ENCODE peak calls at places on chromosomes 16 and 17, in six cellular contexts. T, V, A, U, H and B are unnamed samples.

GRCh38 chr17:61440697-61441096 is 11.5 kb upstream of the TBX4 start:
- DNase-seq in T (no peak), V (no peak), A (no peak), U (no peak), H (no peak), B (no peak)

GRCh38 chr17:36525888-36526287 is 8.8 kb downstream of the MYO19 start:
- DNase-seq in T (no peak), V (no peak), A (no peak), U (no peak), H (no peak), B (no peak)

GRCh38 chr16:30065943-30066881 is 652 bp downstream of the ALDOA start:
- DNase-seq in T (peak; percentile 70), V (no peak), A (no peak), U (no peak), H (no peak), B (peak; percentile 67)

GRCh38 chr17:17361543-17362511 is 58.7 kb downstream of the NT5M start:
- DNase-seq in T (no peak), V (no peak), A (no peak), U (peak; percentile 24), H (no peak), B (no peak)

GRCh38 chr17:48756816-48757215 is 28.3 kb upstream of the HOXB13 start:
- DNase-seq in T (no peak), V (no peak), A (no peak), U (no peak), H (no peak), B (no peak)

GRCh38 chr17:63984651-63985386 is 12.1 kb upstream of the SCN4A start:
- DNase-seq in T (peak; percentile 91), V (peak; percentile 88), A (no peak), U (no peak), H (no peak), B (peak; percentile 48)

GRCh38 chr17:82703935-82704865 is 5.7 kb upstream of the RAB40B start:
- DNase-seq in T (no peak), V (no peak), A (no peak), U (no peak), H (no peak), B (no peak)

GRCh38 chr17:3974138-3974687 is 10.0 kb upstream of the ATP2A3 start:
- DNase-seq in T (no peak), V (no peak), A (no peak), U (peak; percentile 29), H (no peak), B (no peak)

GRCh38 chr17:75625813-75626486 is 7.3 kb upstream of the SMIM5 start:
- DNase-seq in T (peak; percentile 4), V (peak; percentile 34), A (peak; percentile 35), U (peak; percentile 87), H (peak; percentile 88), B (no peak)

GRCh38 chr16:26433807-26434206 is 632.9 kb upstream of the C16orf82 start:
- DNase-seq in T (no peak), V (no peak), A (no peak), U (no peak), H (no peak), B (no peak)

GRCh38 chr17:7042507-7043194 is 1.2 kb downstream of the SLC16A11 start:
- DNase-seq in T (no peak), V (no peak), A (no peak), U (peak; percentile 71), H (peak; percentile 75), B (no peak)

GRCh38 chr16:67447508-67448076 is 16.7 kb downstream of the HSD11B2 start:
- DNase-seq in T (peak; percentile 42), V (peak; percentile 55), A (no peak), U (peak; percentile 71), H (peak; percentile 77), B (peak; percentile 75)

GRCh38 chr16:53209489-53209888 is 154.7 kb downstream of the CHD9 start:
- DNase-seq in T (no peak), V (no peak), A (no peak), U (no peak), H (no peak), B (no peak)

DNA sequence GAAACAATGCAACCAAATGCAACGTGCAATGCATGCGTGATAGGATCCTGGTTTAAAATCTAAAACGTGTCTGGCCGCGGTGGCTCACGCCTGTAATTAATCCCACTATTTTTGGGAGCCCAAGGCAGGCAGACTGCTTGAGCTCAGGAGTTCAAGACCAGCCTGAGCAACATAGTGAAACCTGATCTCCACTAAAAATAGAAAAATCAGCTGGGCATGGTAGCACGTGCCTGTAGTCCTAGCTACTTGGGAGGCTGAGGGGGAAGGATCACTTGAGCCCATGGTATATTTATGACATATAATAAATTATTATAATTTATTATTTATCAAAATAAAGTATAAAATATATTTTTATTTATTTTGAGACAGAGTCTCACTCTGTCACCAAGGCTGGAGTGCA is 241.8 kb downstream of the PARN start:
- DNase-seq in T (no peak), V (no peak), A (no peak), U (no peak), H (no peak), B (no peak)
- H4K91ac ChIP-seq in T (no peak overlapping the region), V (no peak overlapping the region), A (no peak overlapping the region), U (no peak overlapping the region), H (no peak overlapping the region), B (no peak overlapping the region)

GRCh38 chr17:18962494-18962815 is 10.5 kb downstream of the SLC5A10 start:
- DNase-seq in T (no peak), V (no peak), A (no peak), U (no peak), H (no peak), B (no peak)

GRCh38 chr17:18960241-18960665 is 8.3 kb downstream of the SLC5A10 start:
- DNase-seq in T (no peak), V (no peak), A (no peak), U (no peak), H (no peak), B (no peak)

GRCh38 chr17:18963126-18964017 is 11.4 kb downstream of the SLC5A10 start:
- DNase-seq in T (peak; percentile 50), V (no peak), A (no peak), U (no peak), H (no peak), B (no peak)

GRCh38 chr17:18960803-18961511 is 9.0 kb downstream of the SLC5A10 start:
- DNase-seq in T (peak; percentile 50), V (peak; percentile 63), A (peak; percentile 79), U (peak; percentile 91), H (peak; percentile 99), B (peak; percentile 93)

GRCh38 chr17:18961634-18962493 is 9.9 kb downstream of the SLC5A10 start:
- DNase-seq in T (peak; percentile 43), V (peak; percentile 67), A (no peak), U (no peak), H (no peak), B (no peak)
- H3K14ac ChIP-seq in T (peak overlapping the region; percentile 58), V (no peak overlapping the region), A (no peak overlapping the region), U (peak overlapping the region; percentile 28), H (no peak overlapping the region), B (no peak overlapping the region)

DNA sequence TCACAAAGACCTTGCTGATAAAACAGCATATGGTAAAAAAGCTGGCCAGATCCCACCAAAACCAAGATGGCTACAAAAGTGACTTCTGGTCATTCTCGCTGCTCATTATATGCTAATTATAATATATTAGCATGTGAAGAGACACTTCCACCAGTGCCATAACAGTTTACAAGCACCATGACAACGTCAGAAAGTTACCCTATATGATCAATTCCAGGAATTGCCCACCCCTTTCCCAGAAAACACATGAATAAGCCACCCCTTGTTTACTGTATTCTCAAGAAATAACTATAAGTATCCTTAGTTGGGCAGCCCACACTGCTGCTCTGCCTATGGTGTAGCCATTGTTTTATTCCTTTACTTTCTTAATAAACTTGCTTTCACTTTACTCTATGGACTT is 44.6 kb upstream of the IRX5 start:
- DNase-seq in T (no peak), V (no peak), A (no peak), U (no peak), H (no peak), B (no peak)
- H4K91ac ChIP-seq in T (no peak overlapping the region), V (no peak overlapping the region), A (no peak overlapping the region), U (no peak overlapping the region), H (no peak overlapping the region), B (no peak overlapping the region)

DNA sequence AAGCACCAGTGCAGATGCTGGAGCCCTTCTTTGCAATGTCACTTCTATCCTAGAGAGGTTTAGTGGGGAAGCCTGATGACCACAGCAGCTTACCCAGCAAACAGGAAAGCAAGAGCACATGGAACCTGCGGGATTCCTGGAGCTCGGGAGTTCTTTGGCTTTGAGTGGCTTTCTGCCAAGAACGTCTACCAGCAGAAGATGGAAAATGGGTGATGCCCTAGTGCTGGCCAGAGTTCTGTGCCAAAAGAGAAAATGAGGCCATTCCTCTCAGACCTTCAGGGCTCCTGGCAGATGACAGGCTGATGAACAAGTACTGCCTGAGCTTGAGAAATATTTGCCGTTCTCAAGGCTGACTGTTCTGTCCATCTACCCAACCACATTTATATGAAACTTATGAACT is 332.1 kb upstream of the CCL2 start:
- DNase-seq in T (no peak), V (no peak), A (no peak), U (no peak), H (no peak), B (no peak)
- H3K14ac ChIP-seq in T (no peak overlapping the region), V (no peak overlapping the region), A (no peak overlapping the region), U (no peak overlapping the region), H (no peak overlapping the region), B (no peak overlapping the region)

DNA sequence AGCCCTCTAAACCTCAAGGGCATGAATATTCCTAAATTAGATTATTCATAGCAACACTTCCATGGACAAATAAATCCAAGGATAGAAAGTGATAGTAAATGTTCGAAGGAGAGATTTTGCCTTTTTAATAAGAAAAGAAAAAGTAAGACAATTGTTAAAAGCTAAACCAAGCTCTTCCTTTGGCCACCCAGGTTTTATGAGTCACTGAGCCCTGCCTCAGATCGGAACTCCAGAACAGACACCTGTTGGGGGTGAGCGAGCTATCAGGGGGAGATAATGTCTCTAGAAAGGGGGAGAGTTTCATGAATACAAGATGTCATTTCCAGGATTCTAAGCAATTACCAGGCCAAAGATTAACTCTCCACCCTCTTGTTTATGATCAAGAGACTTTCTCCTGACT is 171.4 kb downstream of the ANKFN1 start:
- DNase-seq in T (no peak), V (no peak), A (no peak), U (no peak), H (no peak), B (no peak)
- H4K91ac ChIP-seq in T (no peak overlapping the region), V (no peak overlapping the region), A (no peak overlapping the region), U (no peak overlapping the region), H (no peak overlapping the region), B (no peak overlapping the region)

DNA sequence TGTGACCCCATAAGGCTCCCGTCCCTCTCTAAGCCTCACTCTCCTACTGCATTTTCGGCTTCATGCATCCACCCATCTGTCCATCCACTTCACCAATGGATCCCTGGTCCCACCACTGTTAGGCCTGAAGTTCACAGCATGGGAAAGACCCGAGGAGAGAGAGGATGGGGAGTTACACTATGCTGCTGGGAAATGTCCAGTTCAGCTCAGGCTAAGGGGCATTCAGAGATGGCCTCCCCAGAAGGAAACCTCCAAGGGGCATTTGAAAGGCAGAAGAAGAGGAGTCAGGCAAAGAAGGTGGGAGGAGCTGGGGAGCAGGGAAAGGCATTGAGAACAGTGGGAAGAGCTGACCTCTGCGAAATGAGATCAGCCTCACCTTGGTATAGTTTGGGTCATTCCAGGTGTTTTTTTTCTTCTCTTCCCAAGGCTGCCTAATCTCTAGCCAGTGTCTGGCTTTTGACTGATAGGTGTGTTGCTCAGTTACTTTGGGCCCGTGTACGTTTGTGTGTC is 11.7 kb upstream of the DRC7 start:
- DNase-seq in T (no peak), V (no peak), A (no peak), U (no peak), H (no peak), B (no peak)
- H3K14ac ChIP-seq in T (no peak overlapping the region), V (no peak overlapping the region), A (no peak overlapping the region), U (no peak overlapping the region), H (no peak overlapping the region), B (no peak overlapping the region)

DNA sequence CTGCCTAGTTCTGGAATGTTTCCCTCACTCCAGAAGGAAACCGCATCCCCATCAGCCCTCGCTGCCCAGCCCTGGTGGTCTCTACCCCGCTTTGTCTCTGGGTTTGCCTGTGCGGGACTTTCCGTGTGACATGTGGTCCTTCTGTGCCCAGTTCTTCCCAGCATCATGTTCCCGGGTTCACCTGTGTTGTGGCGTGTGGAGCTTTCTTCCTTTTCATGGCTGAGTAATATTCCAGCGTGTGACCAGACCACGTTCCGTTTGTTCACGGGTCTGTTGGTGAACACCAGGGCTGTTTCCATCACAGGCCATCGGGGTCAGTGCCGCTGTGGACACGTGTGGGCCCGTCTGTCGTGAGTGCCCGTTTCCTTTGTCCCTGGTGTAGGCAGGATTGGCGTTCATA is 32.1 kb downstream of the CACNA1H start:
- DNase-seq in T (no peak), V (no peak), A (no peak), U (no peak), H (no peak), B (no peak)
- H4K91ac ChIP-seq in T (no peak overlapping the region), V (no peak overlapping the region), A (no peak overlapping the region), U (no peak overlapping the region), H (no peak overlapping the region), B (no peak overlapping the region)